ENCODE peak calls at places on chromosomes 3 and 15, in seven cellular contexts. One of them, this sample, is unnamed.

GRCh38 chr3:143627336-143627735 is 220.9 kb downstream of the SLC9A9 start:
- DNase-seq in right atrium auricular region: no peak
- DNase-seq in right cardiac atrium: no peak
- DNase-seq in right lobe of liver: no peak
- DNase-seq in SJSA1: no peak
- DNase-seq in IMR-90: peak; percentile 3
- DNase-seq in NT2/D1: no peak
- DNase-seq in this sample: no peak

GRCh38 chr3:33131328-33132018 is 17.7 kb downstream of the CRTAP start:
- DNase-seq in right atrium auricular region: no peak
- DNase-seq in IMR-90: peak; percentile 70
- DNase-seq in right lobe of liver: no peak
- DNase-seq in right cardiac atrium: no peak
- DNase-seq in NT2/D1: peak; percentile 87
- DNase-seq in SJSA1: peak; percentile 61
- DNase-seq in this sample: peak; percentile 63

GRCh38 chr3:57227204-57227929 is at the start of gene APPL1:
- DNase-seq in right atrium auricular region: peak; percentile 85
- DNase-seq in right lobe of liver: peak; percentile 96
- DNase-seq in IMR-90: peak; percentile 85
- DNase-seq in NT2/D1: peak; percentile 92
- DNase-seq in SJSA1: peak; percentile 84
- DNase-seq in right cardiac atrium: peak; percentile 98
- DNase-seq in this sample: peak; percentile 89

GRCh38 chr15:77693576-77693975 is 60.9 kb upstream of the LINGO1 start:
- DNase-seq in right lobe of liver: no peak
- DNase-seq in NT2/D1: no peak
- DNase-seq in IMR-90: no peak
- DNase-seq in right atrium auricular region: no peak
- DNase-seq in SJSA1: no peak
- DNase-seq in right cardiac atrium: no peak
- DNase-seq in this sample: no peak

GRCh38 chr3:168161696-168162095 is 66.0 kb upstream of the GOLIM4 start:
- DNase-seq in right lobe of liver: no peak
- DNase-seq in SJSA1: no peak
- DNase-seq in NT2/D1: no peak
- DNase-seq in right cardiac atrium: no peak
- DNase-seq in right atrium auricular region: no peak
- DNase-seq in IMR-90: no peak
- DNase-seq in this sample: no peak

GRCh38 chr15:46714959-46715358 is 1002.3 kb upstream of the SEMA6D start:
- DNase-seq in SJSA1: no peak
- DNase-seq in right atrium auricular region: no peak
- DNase-seq in right lobe of liver: no peak
- DNase-seq in IMR-90: no peak
- DNase-seq in right cardiac atrium: no peak
- DNase-seq in NT2/D1: no peak
- DNase-seq in this sample: no peak

GRCh38 chr3:120780977-120781376 is 38.4 kb downstream of the GTF2E1 start:
- DNase-seq in NT2/D1: no peak
- DNase-seq in SJSA1: peak; percentile 78
- DNase-seq in right cardiac atrium: peak; percentile 43
- DNase-seq in IMR-90: peak; percentile 93
- DNase-seq in right atrium auricular region: no peak
- DNase-seq in right lobe of liver: no peak
- DNase-seq in this sample: no peak

GRCh38 chr15:75036269-75036668 is 12.9 kb downstream of the PPCDC start:
- DNase-seq in right cardiac atrium: no peak
- DNase-seq in IMR-90: no peak
- DNase-seq in right lobe of liver: no peak
- DNase-seq in NT2/D1: peak; percentile 33
- DNase-seq in SJSA1: peak; percentile 62
- DNase-seq in right atrium auricular region: no peak
- DNase-seq in this sample: peak; percentile 87

GRCh38 chr15:26461847-26462608 is 310.8 kb downstream of the GABRB3 start:
- DNase-seq in NT2/D1: no peak
- DNase-seq in IMR-90: no peak
- DNase-seq in right atrium auricular region: no peak
- DNase-seq in right cardiac atrium: no peak
- DNase-seq in right lobe of liver: no peak
- DNase-seq in SJSA1: no peak
- DNase-seq in this sample: no peak

GRCh38 chr15:90154861-90155626 is 46.1 kb upstream of the SEMA4B start:
- DNase-seq in NT2/D1: no peak
- DNase-seq in right lobe of liver: peak; percentile 70
- DNase-seq in IMR-90: peak; percentile 95
- DNase-seq in SJSA1: peak; percentile 78
- DNase-seq in right atrium auricular region: no peak
- DNase-seq in right cardiac atrium: no peak
- DNase-seq in this sample: no peak

GRCh38 chr3:79297242-79297641 is 470.6 kb downstream of the ROBO1 start:
- DNase-seq in IMR-90: peak; percentile 97
- DNase-seq in right atrium auricular region: no peak
- DNase-seq in SJSA1: peak; percentile 43
- DNase-seq in right lobe of liver: no peak
- DNase-seq in NT2/D1: no peak
- DNase-seq in right cardiac atrium: no peak
- DNase-seq in this sample: no peak

GRCh38 chr3:98596902-98597500 is 3.6 kb upstream of the CPOX start:
- DNase-seq in right cardiac atrium: no peak
- DNase-seq in right lobe of liver: no peak
- DNase-seq in right atrium auricular region: no peak
- DNase-seq in IMR-90: peak; percentile 34
- DNase-seq in SJSA1: no peak
- DNase-seq in NT2/D1: no peak
- DNase-seq in this sample: peak; percentile 20

GRCh38 chr3:145842302-145842897 is 318.6 kb downstream of the PLOD2 start:
- DNase-seq in right lobe of liver: no peak
- DNase-seq in right atrium auricular region: no peak
- DNase-seq in SJSA1: no peak
- DNase-seq in right cardiac atrium: no peak
- DNase-seq in IMR-90: no peak
- DNase-seq in NT2/D1: no peak
- DNase-seq in this sample: no peak

GRCh38 chr15:81297147-81297572 is 26.8 kb downstream of the STARD5 start:
- DNase-seq in NT2/D1: no peak
- DNase-seq in right lobe of liver: no peak
- DNase-seq in SJSA1: no peak
- DNase-seq in right atrium auricular region: no peak
- DNase-seq in IMR-90: peak; percentile 24
- DNase-seq in right cardiac atrium: no peak
- DNase-seq in this sample: no peak

GRCh38 chr3:123346726-123347125 is 102.2 kb downstream of the ADCY5 start:
- DNase-seq in right cardiac atrium: peak; percentile 83
- DNase-seq in IMR-90: no peak
- DNase-seq in right lobe of liver: no peak
- DNase-seq in SJSA1: no peak
- DNase-seq in right atrium auricular region: no peak
- DNase-seq in NT2/D1: no peak
- DNase-seq in this sample: peak; percentile 36

GRCh38 chr3:66494964-66495581 is 5.7 kb downstream of the LRIG1 start:
- DNase-seq in NT2/D1: no peak
- DNase-seq in IMR-90: no peak
- DNase-seq in right cardiac atrium: no peak
- DNase-seq in right lobe of liver: no peak
- DNase-seq in SJSA1: no peak
- DNase-seq in right atrium auricular region: no peak
- DNase-seq in this sample: peak; percentile 7
- H3K4me3 ChIP-seq in NT2/D1: no peak overlapping the region
- H3K4me3 ChIP-seq in IMR-90: no peak overlapping the region
- H3K4me3 ChIP-seq in right cardiac atrium: no peak overlapping the region
- H3K4me3 ChIP-seq in right lobe of liver: no peak overlapping the region
- H3K4me3 ChIP-seq in SJSA1: no peak overlapping the region
- H3K4me3 ChIP-seq in right atrium auricular region: no peak overlapping the region
- H3K4me3 ChIP-seq in this sample: no peak overlapping the region

DNA sequence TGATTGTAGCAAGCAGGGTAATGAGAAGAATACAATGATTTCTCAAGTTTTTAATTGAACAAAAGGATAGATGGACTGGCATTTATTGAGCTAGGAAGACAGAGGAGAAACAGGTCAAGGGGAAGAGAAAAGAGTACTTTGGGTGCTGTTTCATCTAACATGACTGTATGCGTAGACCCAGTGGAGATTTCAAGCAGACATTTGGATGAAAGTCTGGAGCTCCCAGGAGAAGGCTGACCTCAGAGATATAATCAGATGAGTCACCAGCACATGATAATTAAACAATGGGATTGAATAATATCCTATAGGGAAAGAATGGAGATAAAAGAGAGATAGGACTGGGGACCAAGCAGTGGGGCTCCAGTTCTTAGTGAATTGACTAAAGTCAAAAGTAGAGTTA is 194.9 kb downstream of the ARRDC4 start:
- DNase-seq in right cardiac atrium: no peak
- DNase-seq in SJSA1: no peak
- DNase-seq in NT2/D1: no peak
- DNase-seq in IMR-90: no peak
- DNase-seq in right atrium auricular region: no peak
- DNase-seq in right lobe of liver: no peak
- DNase-seq in this sample: no peak
- H3K9me3 ChIP-seq in right cardiac atrium: no peaks in the 10 kb centered on the region
- H3K9me3 ChIP-seq in SJSA1: no peaks in the 10 kb centered on the region
- H3K9me3 ChIP-seq in NT2/D1: no peaks in the 10 kb centered on the region
- H3K9me3 ChIP-seq in IMR-90: peaks cover 14% of the 10 kb centered on the region
- H3K9me3 ChIP-seq in right atrium auricular region: no peaks in the 10 kb centered on the region
- H3K9me3 ChIP-seq in right lobe of liver: no peaks in the 10 kb centered on the region
- H3K9me3 ChIP-seq in this sample: no peaks in the 10 kb centered on the region

GRCh38 chr3:50676031-50676705 is 1.4 kb downstream of the DOCK3 start:
- DNase-seq in NT2/D1: no peak
- DNase-seq in right lobe of liver: no peak
- DNase-seq in right cardiac atrium: no peak
- DNase-seq in IMR-90: no peak
- DNase-seq in SJSA1: no peak
- DNase-seq in right atrium auricular region: no peak
- DNase-seq in this sample: no peak

GRCh38 chr3:50674349-50675178 is at the start of gene DOCK3:
- DNase-seq in NT2/D1: peak; percentile 42
- DNase-seq in IMR-90: peak; percentile 36
- DNase-seq in right atrium auricular region: peak; percentile 52
- DNase-seq in right lobe of liver: peak; percentile 69
- DNase-seq in right cardiac atrium: peak; percentile 83
- DNase-seq in SJSA1: peak; percentile 47
- DNase-seq in this sample: peak; percentile 47

GRCh38 chr3:50672656-50673055 is 2.1 kb upstream of the DOCK3 start:
- DNase-seq in NT2/D1: no peak
- DNase-seq in right lobe of liver: no peak
- DNase-seq in right atrium auricular region: peak; percentile 21
- DNase-seq in IMR-90: no peak
- DNase-seq in SJSA1: no peak
- DNase-seq in right cardiac atrium: no peak
- DNase-seq in this sample: no peak

GRCh38 chr3:50673937-50674336 is 790 bp upstream of the DOCK3 start:
- DNase-seq in NT2/D1: no peak
- DNase-seq in SJSA1: no peak
- DNase-seq in right cardiac atrium: no peak
- DNase-seq in right lobe of liver: no peak
- DNase-seq in right atrium auricular region: peak; percentile 13
- DNase-seq in IMR-90: no peak
- DNase-seq in this sample: no peak

DNA sequence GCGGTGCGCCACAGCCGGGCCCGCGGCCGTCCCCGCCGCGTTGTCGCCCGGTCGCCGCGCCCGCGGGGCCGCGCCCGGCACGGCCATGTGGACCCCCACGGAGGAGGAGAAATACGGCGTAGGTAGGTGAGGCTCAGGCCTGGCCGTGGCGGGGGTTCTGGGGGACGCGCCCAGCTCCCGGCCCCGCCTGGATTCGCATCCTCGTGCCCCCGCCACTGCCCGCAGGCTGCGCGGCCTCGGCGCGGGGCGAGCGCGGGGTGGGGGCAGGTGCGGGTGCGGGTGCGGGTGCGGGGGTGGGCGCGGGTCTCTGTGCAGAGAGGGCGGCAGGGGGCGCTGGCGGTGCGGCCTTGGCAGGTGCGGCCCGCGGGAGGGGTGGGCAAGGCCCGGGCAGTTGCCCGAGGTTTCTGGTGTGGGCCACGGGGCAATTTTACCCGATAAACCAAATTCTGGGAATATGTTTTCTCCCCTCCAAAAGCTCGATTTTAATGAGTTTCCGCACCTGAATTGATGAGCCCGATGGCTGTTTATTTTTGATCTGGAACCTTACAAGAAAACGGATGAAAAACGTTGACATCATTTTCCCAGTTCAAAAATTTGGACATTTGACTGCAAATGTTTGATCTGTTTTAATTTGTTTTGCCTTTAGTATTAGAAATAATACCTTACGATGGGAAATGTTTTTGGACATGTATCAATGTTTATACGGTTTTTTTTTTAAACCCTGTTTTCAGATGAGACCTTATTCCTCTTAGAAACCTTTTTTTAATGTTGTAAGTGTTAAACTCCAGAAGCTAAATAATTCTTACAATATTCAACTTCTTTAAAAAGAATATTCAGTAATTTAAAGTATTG is 678 bp downstream of the DOCK3 start:
- DNase-seq in right atrium auricular region: peak; percentile 38
- DNase-seq in IMR-90: no peak
- DNase-seq in right cardiac atrium: peak; percentile 82
- DNase-seq in right lobe of liver: peak; percentile 28
- DNase-seq in SJSA1: no peak
- DNase-seq in NT2/D1: peak; percentile 46
- DNase-seq in this sample: no peak
- H3K4me3 ChIP-seq in right atrium auricular region: peak overlapping the region; percentile 58
- H3K4me3 ChIP-seq in IMR-90: peak overlapping the region; percentile 50
- H3K4me3 ChIP-seq in right cardiac atrium: peak overlapping the region; percentile 88
- H3K4me3 ChIP-seq in right lobe of liver: peak overlapping the region; percentile 48
- H3K4me3 ChIP-seq in SJSA1: peak overlapping the region; percentile 21
- H3K4me3 ChIP-seq in NT2/D1: peak overlapping the region; percentile 76
- H3K4me3 ChIP-seq in this sample: peak overlapping the region; percentile 42

GRCh38 chr15:25093455-25094029 is 138.8 kb downstream of the SNRPN start:
- DNase-seq in NT2/D1: no peak
- DNase-seq in right atrium auricular region: no peak
- DNase-seq in IMR-90: no peak
- DNase-seq in SJSA1: peak; percentile 12
- DNase-seq in right cardiac atrium: no peak
- DNase-seq in right lobe of liver: no peak
- DNase-seq in this sample: no peak

GRCh38 chr15:25095179-25095578 is 140.4 kb downstream of the SNRPN start:
- DNase-seq in IMR-90: no peak
- DNase-seq in right atrium auricular region: no peak
- DNase-seq in NT2/D1: no peak
- DNase-seq in SJSA1: no peak
- DNase-seq in right cardiac atrium: no peak
- DNase-seq in right lobe of liver: no peak
- DNase-seq in this sample: no peak

GRCh38 chr15:25094066-25094465 is 139.3 kb downstream of the SNRPN start:
- DNase-seq in right atrium auricular region: no peak
- DNase-seq in right lobe of liver: no peak
- DNase-seq in SJSA1: peak; percentile 8
- DNase-seq in right cardiac atrium: no peak
- DNase-seq in IMR-90: no peak
- DNase-seq in NT2/D1: no peak
- DNase-seq in this sample: no peak

GRCh38 chr15:25092661-25093060 is 137.9 kb downstream of the SNRPN start:
- DNase-seq in NT2/D1: no peak
- DNase-seq in SJSA1: no peak
- DNase-seq in right cardiac atrium: no peak
- DNase-seq in IMR-90: peak; percentile 4
- DNase-seq in right lobe of liver: no peak
- DNase-seq in right atrium auricular region: no peak
- DNase-seq in this sample: no peak

DNA sequence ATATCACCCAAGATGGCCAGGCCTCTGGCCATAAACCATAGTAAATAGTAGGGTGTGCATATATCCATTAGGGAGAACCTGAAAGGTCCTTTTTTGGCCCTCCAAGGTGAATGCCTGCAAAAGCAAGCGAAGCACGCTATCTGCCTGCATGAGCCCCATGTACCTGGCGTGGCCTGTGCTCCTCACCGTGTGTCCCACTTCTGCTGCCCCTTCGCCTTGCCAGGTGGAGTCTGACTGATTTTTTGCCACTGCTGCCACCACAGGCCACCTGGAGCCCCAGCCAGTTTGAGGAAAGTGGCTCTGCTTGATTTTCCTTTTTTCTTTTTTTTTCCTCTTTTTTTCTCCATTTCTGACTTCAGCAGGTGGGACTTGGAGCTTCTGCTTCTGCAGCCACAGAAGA is 139.7 kb downstream of the SNRPN start:
- DNase-seq in right cardiac atrium: no peak
- DNase-seq in right atrium auricular region: no peak
- DNase-seq in right lobe of liver: no peak
- DNase-seq in IMR-90: no peak
- DNase-seq in SJSA1: peak; percentile 25
- DNase-seq in NT2/D1: no peak
- DNase-seq in this sample: no peak
- H3K9me3 ChIP-seq in right cardiac atrium: peaks cover 21% of the 10 kb centered on the region
- H3K9me3 ChIP-seq in right atrium auricular region: peaks cover 89% of the 10 kb centered on the region
- H3K9me3 ChIP-seq in right lobe of liver: peaks cover 6% of the 10 kb centered on the region
- H3K9me3 ChIP-seq in IMR-90: peaks cover 30% of the 10 kb centered on the region
- H3K9me3 ChIP-seq in SJSA1: peaks cover 6% of the 10 kb centered on the region
- H3K9me3 ChIP-seq in NT2/D1: no peaks in the 10 kb centered on the region
- H3K9me3 ChIP-seq in this sample: peaks cover 2% of the 10 kb centered on the region